ENCODE peak calls at places on chromosomes 16 and 17, in nine cellular contexts. One of them, this sample, is unnamed.

GRCh38 chr17:61007980-61008379 is 330.3 kb downstream of the BCAS3 start:
- DNase-seq in neural progenitor cell: peak
- DNase-seq in stimulated activated CD4-positive, alpha-beta T cell treated with anti-CD3 and anti-CD28 coated beads, Interleukin-2, amount 100 ng/mL, for 24 hours: no peak
- DNase-seq in EL: no peak
- DNase-seq in body of pancreas: no peak
- DNase-seq in D341Med: no peak
- DNase-seq in H9: peak
- DNase-seq in iris pigment epithelial cell: peak
- DNase-seq in brain microvascular endothelial cell: peak
- DNase-seq in this sample: peak

GRCh38 chr16:87062569-87063442 is 254.4 kb downstream of the C16orf95 start:
- DNase-seq in body of pancreas: peak
- DNase-seq in brain microvascular endothelial cell: peak
- DNase-seq in neural progenitor cell: peak
- DNase-seq in D341Med: peak
- DNase-seq in iris pigment epithelial cell: peak
- DNase-seq in stimulated activated CD4-positive, alpha-beta T cell treated with anti-CD3 and anti-CD28 coated beads, Interleukin-2, amount 100 ng/mL, for 24 hours: peak
- DNase-seq in H9: peak
- DNase-seq in EL: peak
- DNase-seq in this sample: peak

GRCh38 chr16:2799852-2800226 is 1.6 kb downstream of the PRSS41 start:
- DNase-seq in H9: no peak
- DNase-seq in brain microvascular endothelial cell: no peak
- DNase-seq in D341Med: no peak
- DNase-seq in stimulated activated CD4-positive, alpha-beta T cell treated with anti-CD3 and anti-CD28 coated beads, Interleukin-2, amount 100 ng/mL, for 24 hours: no peak
- DNase-seq in neural progenitor cell: no peak
- DNase-seq in EL: no peak
- DNase-seq in body of pancreas: no peak
- DNase-seq in iris pigment epithelial cell: peak
- DNase-seq in this sample: peak

GRCh38 chr16:50257876-50258275 is 8.5 kb upstream of the ADCY7 start:
- DNase-seq in D341Med: no peak
- DNase-seq in brain microvascular endothelial cell: no peak
- DNase-seq in neural progenitor cell: no peak
- DNase-seq in body of pancreas: no peak
- DNase-seq in EL: no peak
- DNase-seq in H9: no peak
- DNase-seq in iris pigment epithelial cell: no peak
- DNase-seq in stimulated activated CD4-positive, alpha-beta T cell treated with anti-CD3 and anti-CD28 coated beads, Interleukin-2, amount 100 ng/mL, for 24 hours: no peak
- DNase-seq in this sample: no peak

GRCh38 chr16:57615813-57616212 is 12.6 kb upstream of the ADGRG1 start:
- DNase-seq in body of pancreas: peak
- DNase-seq in D341Med: no peak
- DNase-seq in H9: peak
- DNase-seq in iris pigment epithelial cell: no peak
- DNase-seq in neural progenitor cell: no peak
- DNase-seq in stimulated activated CD4-positive, alpha-beta T cell treated with anti-CD3 and anti-CD28 coated beads, Interleukin-2, amount 100 ng/mL, for 24 hours: no peak
- DNase-seq in EL: no peak
- DNase-seq in brain microvascular endothelial cell: no peak
- DNase-seq in this sample: no peak

GRCh38 chr16:86118467-86119307 is 219.7 kb downstream of the IRF8 start:
- DNase-seq in stimulated activated CD4-positive, alpha-beta T cell treated with anti-CD3 and anti-CD28 coated beads, Interleukin-2, amount 100 ng/mL, for 24 hours: no peak
- DNase-seq in EL: no peak
- DNase-seq in D341Med: no peak
- DNase-seq in iris pigment epithelial cell: no peak
- DNase-seq in brain microvascular endothelial cell: no peak
- DNase-seq in H9: no peak
- DNase-seq in neural progenitor cell: no peak
- DNase-seq in body of pancreas: peak
- DNase-seq in this sample: peak

GRCh38 chr17:78539771-78540170 is 37.4 kb downstream of the DNAH17 start:
- DNase-seq in brain microvascular endothelial cell: no peak
- DNase-seq in stimulated activated CD4-positive, alpha-beta T cell treated with anti-CD3 and anti-CD28 coated beads, Interleukin-2, amount 100 ng/mL, for 24 hours: no peak
- DNase-seq in neural progenitor cell: no peak
- DNase-seq in body of pancreas: no peak
- DNase-seq in D341Med: no peak
- DNase-seq in iris pigment epithelial cell: no peak
- DNase-seq in H9: no peak
- DNase-seq in EL: no peak
- DNase-seq in this sample: no peak

GRCh38 chr17:539048-539447 is 175.6 kb downstream of the VPS53 start:
- DNase-seq in iris pigment epithelial cell: no peak
- DNase-seq in brain microvascular endothelial cell: no peak
- DNase-seq in EL: no peak
- DNase-seq in stimulated activated CD4-positive, alpha-beta T cell treated with anti-CD3 and anti-CD28 coated beads, Interleukin-2, amount 100 ng/mL, for 24 hours: no peak
- DNase-seq in D341Med: no peak
- DNase-seq in body of pancreas: no peak
- DNase-seq in neural progenitor cell: no peak
- DNase-seq in H9: no peak
- DNase-seq in this sample: no peak

GRCh38 chr17:73628642-73629552 is 15.3 kb downstream of the SDK2 start:
- DNase-seq in neural progenitor cell: no peak
- DNase-seq in stimulated activated CD4-positive, alpha-beta T cell treated with anti-CD3 and anti-CD28 coated beads, Interleukin-2, amount 100 ng/mL, for 24 hours: no peak
- DNase-seq in EL: no peak
- DNase-seq in brain microvascular endothelial cell: no peak
- DNase-seq in D341Med: no peak
- DNase-seq in iris pigment epithelial cell: no peak
- DNase-seq in H9: no peak
- DNase-seq in body of pancreas: no peak
- DNase-seq in this sample: no peak

GRCh38 chr16:22161401-22161800 is 905 bp upstream of the SDR42E2 start:
- DNase-seq in D341Med: no peak
- DNase-seq in neural progenitor cell: no peak
- DNase-seq in brain microvascular endothelial cell: no peak
- DNase-seq in stimulated activated CD4-positive, alpha-beta T cell treated with anti-CD3 and anti-CD28 coated beads, Interleukin-2, amount 100 ng/mL, for 24 hours: no peak
- DNase-seq in EL: no peak
- DNase-seq in H9: no peak
- DNase-seq in body of pancreas: no peak
- DNase-seq in iris pigment epithelial cell: no peak
- DNase-seq in this sample: no peak

GRCh38 chr17:29178750-29179231 is 1.4 kb downstream of the MYO18A start:
- DNase-seq in EL: no peak
- DNase-seq in iris pigment epithelial cell: no peak
- DNase-seq in neural progenitor cell: no peak
- DNase-seq in D341Med: peak
- DNase-seq in brain microvascular endothelial cell: no peak
- DNase-seq in body of pancreas: peak
- DNase-seq in stimulated activated CD4-positive, alpha-beta T cell treated with anti-CD3 and anti-CD28 coated beads, Interleukin-2, amount 100 ng/mL, for 24 hours: no peak
- DNase-seq in H9: peak
- DNase-seq in this sample: peak

GRCh38 chr17:76461765-76462555 is 5.4 kb upstream of the AANAT start:
- DNase-seq in H9: no peak
- DNase-seq in neural progenitor cell: no peak
- DNase-seq in D341Med: no peak
- DNase-seq in stimulated activated CD4-positive, alpha-beta T cell treated with anti-CD3 and anti-CD28 coated beads, Interleukin-2, amount 100 ng/mL, for 24 hours: no peak
- DNase-seq in EL: no peak
- DNase-seq in brain microvascular endothelial cell: no peak
- DNase-seq in body of pancreas: no peak
- DNase-seq in iris pigment epithelial cell: no peak
- DNase-seq in this sample: peak

GRCh38 chr17:9274119-9274445 is 252.8 kb downstream of the NTN1 start:
- DNase-seq in EL: no peak
- DNase-seq in stimulated activated CD4-positive, alpha-beta T cell treated with anti-CD3 and anti-CD28 coated beads, Interleukin-2, amount 100 ng/mL, for 24 hours: peak
- DNase-seq in iris pigment epithelial cell: no peak
- DNase-seq in body of pancreas: no peak
- DNase-seq in H9: no peak
- DNase-seq in neural progenitor cell: no peak
- DNase-seq in D341Med: no peak
- DNase-seq in brain microvascular endothelial cell: no peak
- DNase-seq in this sample: no peak